ENCODE peak calls at places on chromosomes 2 and 18, in five cellular contexts. One of them, this sample, is unnamed.

GRCh38 chr2:1791670-1792069 is 47.4 kb upstream of the PXDN start:
- DNase-seq in effector memory CD8-positive, alpha-beta T cell: no peak
- DNase-seq in heart left ventricle: no peak
- DNase-seq in AG08395: peak; percentile 46
- DNase-seq in astrocyte of the spinal cord: no peak
- DNase-seq in this sample: no peak

GRCh38 chr2:25054720-25055119 is 12.8 kb downstream of the EFR3B start:
- DNase-seq in heart left ventricle: no peak
- DNase-seq in effector memory CD8-positive, alpha-beta T cell: no peak
- DNase-seq in astrocyte of the spinal cord: no peak
- DNase-seq in AG08395: no peak
- DNase-seq in this sample: no peak

GRCh38 chr2:240397924-240398611 is 37.4 kb upstream of the GPC1 start:
- DNase-seq in astrocyte of the spinal cord: peak; percentile 31
- DNase-seq in AG08395: peak; percentile 52
- DNase-seq in effector memory CD8-positive, alpha-beta T cell: no peak
- DNase-seq in heart left ventricle: peak; percentile 13
- DNase-seq in this sample: no peak

GRCh38 chr18:1848716-1849115 is 722.6 kb downstream of the METTL4 start:
- DNase-seq in AG08395: no peak
- DNase-seq in heart left ventricle: no peak
- DNase-seq in effector memory CD8-positive, alpha-beta T cell: no peak
- DNase-seq in astrocyte of the spinal cord: peak; percentile 7
- DNase-seq in this sample: no peak

GRCh38 chr2:99572380-99572779 is 82.6 kb upstream of the REV1 start:
- DNase-seq in AG08395: no peak
- DNase-seq in astrocyte of the spinal cord: peak; percentile 17
- DNase-seq in heart left ventricle: no peak
- DNase-seq in effector memory CD8-positive, alpha-beta T cell: no peak
- DNase-seq in this sample: no peak

GRCh38 chr2:64106481-64106880 is 37.7 kb downstream of the PELI1 start:
- DNase-seq in heart left ventricle: no peak
- DNase-seq in AG08395: no peak
- DNase-seq in astrocyte of the spinal cord: no peak
- DNase-seq in effector memory CD8-positive, alpha-beta T cell: no peak
- DNase-seq in this sample: no peak

GRCh38 chr2:18927525-18928232 is 338.3 kb upstream of the NT5C1B start:
- DNase-seq in effector memory CD8-positive, alpha-beta T cell: no peak
- DNase-seq in AG08395: no peak
- DNase-seq in astrocyte of the spinal cord: no peak
- DNase-seq in heart left ventricle: no peak
- DNase-seq in this sample: no peak

GRCh38 chr18:48597110-48597509 is 58.3 kb downstream of the CTIF start:
- DNase-seq in AG08395: no peak
- DNase-seq in heart left ventricle: no peak
- DNase-seq in astrocyte of the spinal cord: no peak
- DNase-seq in effector memory CD8-positive, alpha-beta T cell: no peak
- DNase-seq in this sample: no peak

GRCh38 chr18:48674198-48674721 is 135.4 kb downstream of the CTIF start:
- DNase-seq in heart left ventricle: peak; percentile 83
- DNase-seq in astrocyte of the spinal cord: peak; percentile 21
- DNase-seq in effector memory CD8-positive, alpha-beta T cell: no peak
- DNase-seq in AG08395: peak; percentile 48
- DNase-seq in this sample: no peak

GRCh38 chr2:231181848-231182247 is 16.6 kb upstream of the ARMC9 start:
- DNase-seq in effector memory CD8-positive, alpha-beta T cell: no peak
- DNase-seq in AG08395: peak; percentile 71
- DNase-seq in heart left ventricle: peak; percentile 87
- DNase-seq in astrocyte of the spinal cord: peak; percentile 33
- DNase-seq in this sample: peak; percentile 38

GRCh38 chr2:44166096-44166495 is 2.6 kb upstream of the PPM1B start:
- DNase-seq in astrocyte of the spinal cord: no peak
- DNase-seq in heart left ventricle: no peak
- DNase-seq in effector memory CD8-positive, alpha-beta T cell: no peak
- DNase-seq in AG08395: no peak
- DNase-seq in this sample: no peak

GRCh38 chr18:69402219-69402989 is 1.7 kb downstream of the DOK6 start:
- DNase-seq in heart left ventricle: peak; percentile 13
- DNase-seq in effector memory CD8-positive, alpha-beta T cell: no peak
- DNase-seq in astrocyte of the spinal cord: no peak
- DNase-seq in AG08395: peak; percentile 3
- DNase-seq in this sample: no peak

GRCh38 chr2:239751719-239752355 is 273.3 kb downstream of the NDUFA10 start:
- DNase-seq in effector memory CD8-positive, alpha-beta T cell: no peak
- DNase-seq in astrocyte of the spinal cord: no peak
- DNase-seq in AG08395: no peak
- DNase-seq in heart left ventricle: peak; percentile 58
- DNase-seq in this sample: peak; percentile 76

GRCh38 chr2:233210843-233211600 is 40.5 kb upstream of the ATG16L1 start:
- DNase-seq in astrocyte of the spinal cord: peak; percentile 94
- DNase-seq in heart left ventricle: peak; percentile 79
- DNase-seq in effector memory CD8-positive, alpha-beta T cell: no peak
- DNase-seq in AG08395: peak; percentile 91
- DNase-seq in this sample: no peak

GRCh38 chr2:57696016-57696415 is 350.6 kb upstream of the VRK2 start:
- DNase-seq in AG08395: no peak
- DNase-seq in effector memory CD8-positive, alpha-beta T cell: no peak
- DNase-seq in heart left ventricle: no peak
- DNase-seq in astrocyte of the spinal cord: peak; percentile 24
- DNase-seq in this sample: no peak

GRCh38 chr2:137570484-137570883 is 393.8 kb upstream of the HNMT start:
- DNase-seq in astrocyte of the spinal cord: no peak
- DNase-seq in AG08395: no peak
- DNase-seq in effector memory CD8-positive, alpha-beta T cell: no peak
- DNase-seq in heart left ventricle: no peak
- DNase-seq in this sample: no peak

GRCh38 chr2:153311432-153311831 is 167.1 kb downstream of the RPRM start:
- DNase-seq in AG08395: no peak
- DNase-seq in effector memory CD8-positive, alpha-beta T cell: no peak
- DNase-seq in heart left ventricle: no peak
- DNase-seq in astrocyte of the spinal cord: no peak
- DNase-seq in this sample: no peak

GRCh38 chr18:48539406-48540328 is 836 bp downstream of the CTIF start:
- DNase-seq in AG08395: peak; percentile 18
- DNase-seq in heart left ventricle: peak; percentile 54
- DNase-seq in effector memory CD8-positive, alpha-beta T cell: no peak
- DNase-seq in astrocyte of the spinal cord: peak; percentile 65
- DNase-seq in this sample: no peak

GRCh38 chr2:37271376-37272067 is 40.1 kb downstream of the NDUFAF7 start:
- DNase-seq in effector memory CD8-positive, alpha-beta T cell: no peak
- DNase-seq in AG08395: no peak
- DNase-seq in heart left ventricle: no peak
- DNase-seq in astrocyte of the spinal cord: no peak
- DNase-seq in this sample: no peak

GRCh38 chr2:121080013-121080772 is 204.8 kb downstream of the TFCP2L1 start:
- DNase-seq in AG08395: peak; percentile 75
- DNase-seq in heart left ventricle: peak; percentile 52
- DNase-seq in astrocyte of the spinal cord: peak; percentile 47
- DNase-seq in effector memory CD8-positive, alpha-beta T cell: peak; percentile 28
- DNase-seq in this sample: peak; percentile 29

GRCh38 chr2:228614741-228615140 is 433.3 kb upstream of the SPHKAP start:
- DNase-seq in heart left ventricle: no peak
- DNase-seq in AG08395: no peak
- DNase-seq in astrocyte of the spinal cord: no peak
- DNase-seq in effector memory CD8-positive, alpha-beta T cell: no peak
- DNase-seq in this sample: no peak

GRCh38 chr18:36388310-36388709 is 90.8 kb downstream of the FHOD3 start:
- DNase-seq in effector memory CD8-positive, alpha-beta T cell: no peak
- DNase-seq in AG08395: no peak
- DNase-seq in astrocyte of the spinal cord: no peak
- DNase-seq in heart left ventricle: no peak
- DNase-seq in this sample: no peak

GRCh38 chr18:36348971-36349417 is 51.5 kb downstream of the FHOD3 start:
- DNase-seq in AG08395: no peak
- DNase-seq in effector memory CD8-positive, alpha-beta T cell: no peak
- DNase-seq in astrocyte of the spinal cord: no peak
- DNase-seq in heart left ventricle: no peak
- DNase-seq in this sample: no peak

GRCh38 chr2:178194600-178195389 is 483 bp downstream of the OSBPL6 start:
- DNase-seq in astrocyte of the spinal cord: peak; percentile 71
- DNase-seq in effector memory CD8-positive, alpha-beta T cell: no peak
- DNase-seq in AG08395: peak; percentile 64
- DNase-seq in heart left ventricle: peak; percentile 45
- DNase-seq in this sample: no peak

GRCh38 chr2:180523629-180524340 is 456.6 kb upstream of the UBE2E3 start:
- DNase-seq in heart left ventricle: no peak
- DNase-seq in astrocyte of the spinal cord: peak; percentile 88
- DNase-seq in AG08395: peak; percentile 80
- DNase-seq in effector memory CD8-positive, alpha-beta T cell: no peak
- DNase-seq in this sample: no peak

GRCh38 chr18:57748770-57749603 is 54.1 kb downstream of the ATP8B1 start:
- DNase-seq in AG08395: peak; percentile 14
- DNase-seq in heart left ventricle: no peak
- DNase-seq in effector memory CD8-positive, alpha-beta T cell: no peak
- DNase-seq in astrocyte of the spinal cord: peak; percentile 66
- DNase-seq in this sample: no peak

GRCh38 chr2:226115102-226115831 is 684.4 kb downstream of the IRS1 start:
- DNase-seq in AG08395: peak; percentile 89
- DNase-seq in astrocyte of the spinal cord: peak; percentile 97
- DNase-seq in heart left ventricle: no peak
- DNase-seq in effector memory CD8-positive, alpha-beta T cell: no peak
- DNase-seq in this sample: no peak

GRCh38 chr2:177180269-177181021 is 32.1 kb upstream of the HNRNPA3 start:
- DNase-seq in AG08395: no peak
- DNase-seq in heart left ventricle: no peak
- DNase-seq in astrocyte of the spinal cord: no peak
- DNase-seq in effector memory CD8-positive, alpha-beta T cell: no peak
- DNase-seq in this sample: no peak

GRCh38 chr2:59790186-59791142 is 763.0 kb downstream of the BCL11A start:
- DNase-seq in heart left ventricle: no peak
- DNase-seq in effector memory CD8-positive, alpha-beta T cell: no peak
- DNase-seq in astrocyte of the spinal cord: no peak
- DNase-seq in AG08395: no peak
- DNase-seq in this sample: no peak

GRCh38 chr2:218479595-218479994 is 60.7 kb downstream of the VIL1 start:
- DNase-seq in heart left ventricle: no peak
- DNase-seq in AG08395: no peak
- DNase-seq in effector memory CD8-positive, alpha-beta T cell: no peak
- DNase-seq in astrocyte of the spinal cord: no peak
- DNase-seq in this sample: no peak

GRCh38 chr2:73239776-73240175 is 5.7 kb downstream of the CCT7 start:
- DNase-seq in astrocyte of the spinal cord: peak; percentile 49
- DNase-seq in AG08395: peak; percentile 22
- DNase-seq in effector memory CD8-positive, alpha-beta T cell: no peak
- DNase-seq in heart left ventricle: no peak
- DNase-seq in this sample: no peak

GRCh38 chr2:117856415-117857210 is 42.1 kb downstream of the DDX18 start:
- DNase-seq in heart left ventricle: no peak
- DNase-seq in AG08395: peak; percentile 88
- DNase-seq in effector memory CD8-positive, alpha-beta T cell: no peak
- DNase-seq in astrocyte of the spinal cord: peak; percentile 92
- DNase-seq in this sample: no peak

This sample was measured in GDM1.